ENCODE peak calls at places on chromosome 11, in five cellular contexts. T is NB4, A is progenitor cell of endocrine pancreas, Y is Kasumi-1, O is RWPE1. H is an unnamed sample.

GRCh38 chr11:67272327-67273259 is 6.3 kb downstream of the GRK2 start:
- DNase-seq in O (no peak), Y (no peak), T (peak), A (no peak), H (no peak)

GRCh38 chr11:108340958-108341357 is 118.1 kb downstream of the ATM start:
- DNase-seq in T (no peak), Y (no peak), A (no peak), O (peak), H (no peak)

GRCh38 chr11:44980533-44981427 is 30.1 kb upstream of the TP53I11 start:
- DNase-seq in T (no peak), Y (no peak), A (no peak), O (no peak), H (no peak)

GRCh38 chr11:34149786-34150185 is 44.4 kb downstream of the NAT10 start:
- DNase-seq in T (peak), Y (no peak), O (no peak), A (no peak), H (no peak)

GRCh38 chr11:61695917-61696316 is 15.7 kb downstream of the DAGLA start:
- DNase-seq in A (no peak), Y (peak), O (peak), T (peak), H (peak)

GRCh38 chr11:61552108-61552635 is 28.7 kb downstream of the SYT7 start:
- DNase-seq in A (no peak), Y (no peak), O (no peak), T (no peak), H (no peak)

GRCh38 chr11:110356769-110357671 is 60.6 kb upstream of the RDX start:
- DNase-seq in Y (no peak), A (no peak), O (no peak), T (no peak), H (no peak)

GRCh38 chr11:117199061-117199915 is at the start of gene TAGLN:
- DNase-seq in T (no peak), O (peak), A (no peak), Y (no peak), H (no peak)

GRCh38 chr11:128757235-128757711 is 63.4 kb downstream of the FLI1 start:
- DNase-seq in T (peak), A (no peak), O (no peak), Y (peak), H (peak)

GRCh38 chr11:120525285-120526085 is 13.9 kb downstream of the GRIK4 start:
- DNase-seq in T (no peak), A (no peak), O (no peak), Y (no peak), H (no peak)

GRCh38 chr11:78039391-78039918 is 16.4 kb upstream of the KCTD14 start:
- DNase-seq in Y (no peak), T (no peak), O (no peak), A (no peak), H (no peak)

GRCh38 chr11:46296520-46297448 is 19.3 kb downstream of the CREB3L1 start:
- DNase-seq in T (no peak), O (no peak), A (peak), Y (no peak), H (no peak)